ENCODE peak calls at places on chromosomes 12 and 14, in four cellular contexts. W is tibial nerve, Y is heart left ventricle, N is H54. P is an unnamed sample.
A peak's percentile ranks its signal among the peaks of the same experiment; 100 is the strongest.

GRCh38 chr14:50944647-50945413 is 547 bp upstream of the PYGL start:
- DNase-seq in Y (peak; percentile 35), W (peak; percentile 54), N (peak; percentile 40), P (no peak)

GRCh38 chr14:67411820-67412421 is at the start of gene PLEK2:
- DNase-seq in N (no peak), Y (peak; percentile 24), W (no peak), P (peak; percentile 89)

GRCh38 chr14:20400965-20401593 is 12.2 kb downstream of the TEP1 start:
- DNase-seq in N (no peak), W (no peak), Y (no peak), P (no peak)

GRCh38 chr14:58731465-58732330 is 93.9 kb downstream of the DACT1 start:
- DNase-seq in N (peak; percentile 32), Y (no peak), W (no peak), P (no peak)

GRCh38 chr12:51917746-51918453 is 10.6 kb downstream of the ACVRL1 start:
- DNase-seq in N (no peak), W (no peak), Y (no peak), P (peak; percentile 52)

GRCh38 chr12:19630536-19630935 is 191.2 kb downstream of the AEBP2 start:
- DNase-seq in N (no peak), W (no peak), Y (no peak), P (no peak)

GRCh38 chr12:132325733-132326130 is 3.7 kb downstream of the GALNT9 start:
- DNase-seq in W (no peak), Y (no peak), N (no peak), P (no peak)

GRCh38 chr12:116890330-116890729 is 9.1 kb upstream of the HRK start:
- DNase-seq in W (no peak), Y (no peak), N (no peak), P (no peak)

GRCh38 chr14:20801726-20802125 is 918 bp downstream of the RNASE1 start:
- DNase-seq in N (no peak), W (no peak), Y (peak; percentile 32), P (no peak)

GRCh38 chr12:72256725-72257124 is 15.4 kb upstream of the TRHDE start:
- DNase-seq in N (no peak), Y (no peak), W (no peak), P (no peak)

GRCh38 chr14:93546642-93547041 is 115.9 kb downstream of the UNC79 start:
- DNase-seq in N (no peak), W (no peak), Y (no peak), P (no peak)

GRCh38 chr12:107461222-107461980 is 224.2 kb upstream of the PWP1 start:
- DNase-seq in N (peak; percentile 42), Y (no peak), W (no peak), P (no peak)

GRCh38 chr14:61475316-61475715 is 153.9 kb downstream of the PRKCH start:
- DNase-seq in Y (no peak), N (no peak), W (no peak), P (peak; percentile 58)

GRCh38 chr12:85755760-85756159 is 80.4 kb downstream of the RASSF9 start:
- DNase-seq in Y (no peak), N (no peak), W (no peak), P (no peak)

GRCh38 chr14:30691751-30692398 is 69.8 kb downstream of the SCFD1 start:
- DNase-seq in N (no peak), W (no peak), Y (no peak), P (no peak)

GRCh38 chr14:30389134-30389900 is 169.6 kb upstream of the G2E3 start:
- DNase-seq in N (peak; percentile 5), W (no peak), Y (no peak), P (no peak)

GRCh38 chr14:71711619-71712018 is 220.6 kb upstream of the RGS6 start:
- DNase-seq in W (no peak), Y (no peak), N (peak; percentile 9), P (no peak)

GRCh38 chr14:100078997-100079561 is 13.9 kb downstream of the EVL start:
- DNase-seq in W (no peak), Y (no peak), N (peak; percentile 50), P (peak; percentile 41)

DNA sequence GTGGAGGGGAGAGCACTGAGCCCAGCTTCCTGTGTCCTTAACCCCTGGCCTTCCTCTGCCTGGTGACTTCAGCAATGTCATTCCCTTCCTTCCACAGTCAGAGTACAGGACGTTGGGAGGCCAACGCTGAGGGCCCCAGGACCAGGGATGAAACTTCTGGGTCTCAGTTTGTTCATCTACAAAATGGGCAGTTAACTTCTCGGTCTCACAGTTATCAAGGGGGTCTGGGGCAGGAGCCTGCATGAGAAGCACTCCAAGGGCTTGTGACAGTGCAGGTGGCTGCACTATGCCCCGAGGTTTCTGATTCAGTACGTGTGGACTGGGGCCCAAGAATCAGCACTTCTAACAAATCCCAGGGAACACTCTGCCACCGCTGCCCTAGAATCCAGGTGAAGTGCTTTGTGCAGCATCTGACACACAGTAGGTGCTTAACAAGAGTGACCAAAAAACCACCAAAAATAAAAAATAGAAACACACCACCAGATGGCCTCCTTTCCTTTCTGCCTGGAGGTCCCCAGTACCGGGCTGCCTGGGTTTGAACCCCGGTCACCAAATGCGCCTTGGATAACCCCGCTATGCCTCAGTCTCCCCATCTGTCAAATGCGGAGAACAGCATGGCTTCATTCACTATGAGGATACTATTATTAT is 80.4 kb downstream of the RFLNA start:
- DNase-seq in W (no peak), Y (no peak), N (no peak), P (no peak)
- TF ChIP-seq POLR2A in W (no peak), Y (no peak), N (no peak), P (no peak)

DNA sequence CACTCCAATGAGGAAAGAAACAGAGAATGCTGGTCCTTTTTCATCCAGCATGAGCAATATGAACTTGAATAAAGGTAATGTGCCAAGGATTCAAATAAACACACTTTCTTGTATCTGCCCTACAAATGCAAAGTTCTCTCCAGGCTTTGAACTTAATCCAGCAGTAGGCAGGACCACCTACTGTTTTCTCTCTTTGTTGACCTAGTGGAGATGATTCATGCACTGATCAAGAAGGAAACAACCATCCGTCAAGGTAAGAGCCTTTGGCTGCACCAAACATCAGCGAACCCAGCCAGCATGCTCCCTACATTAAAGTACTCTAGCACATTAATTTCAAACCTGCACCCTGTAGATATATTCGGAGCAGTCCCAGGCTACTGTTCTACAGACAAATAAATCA is 489.3 kb downstream of the GALC start:
- DNase-seq in Y (no peak), N (no peak), W (no peak), P (no peak)
- TF ChIP-seq POLR2A in Y (no peak), N (no peak), W (no peak), P (no peak)

GRCh38 chr14:34331728-34332623 is 130.1 kb downstream of the SPTSSA start:
- DNase-seq in N (peak; percentile 27), Y (peak; percentile 51), W (peak; percentile 67), P (peak; percentile 67)
- TF ChIP-seq POLR2A in N (no peak), Y (no peak), W (no peak), P (no peak)

GRCh38 chr12:120194534-120195395 is at the start of gene GCN1:
- DNase-seq in N (peak; percentile 68), W (peak; percentile 70), Y (peak; percentile 89), P (peak; percentile 87)
- TF ChIP-seq POLR2A in N (peak; percentile 94), W (peak; percentile 72), Y (no peak), P (peak; percentile 91)